ENCODE peak calls at places on chromosome 2, in six cellular contexts. D, F, P, E, L and U are unnamed samples. For H3K27me3, the result is how much of the 10 kb centered on the place peaks cover.

GRCh38 chr2:9102861-9103662 is 99.6 kb upstream of the MBOAT2 start:
- DNase-seq in D (peak), F (no peak), P (peak), E (no peak), L (no peak), U (peak)

GRCh38 chr2:135875491-135876065 is 665 bp downstream of the MCM6 start:
- DNase-seq in D (peak), F (no peak), P (peak), E (peak), L (no peak), U (peak)

GRCh38 chr2:32220445-32220844 is 44.2 kb downstream of the NLRC4 start:
- DNase-seq in D (no peak), F (no peak), P (no peak), E (no peak), L (no peak), U (no peak)

GRCh38 chr2:158699323-158699722 is 95.8 kb upstream of the DAPL1 start:
- DNase-seq in D (no peak), F (no peak), P (no peak), E (no peak), L (no peak), U (no peak)

GRCh38 chr2:149735237-149735958 is 147.8 kb upstream of the MMADHC start:
- DNase-seq in D (peak), F (no peak), P (no peak), E (no peak), L (no peak), U (peak)

GRCh38 chr2:99765919-99766318 is 276.1 kb upstream of the REV1 start:
- DNase-seq in D (no peak), F (no peak), P (no peak), E (no peak), L (no peak), U (peak)

GRCh38 chr2:237423891-237424290 is 9.9 kb upstream of the COL6A3 start:
- DNase-seq in D (no peak), F (no peak), P (no peak), E (no peak), L (no peak), U (no peak)

GRCh38 chr2:26528186-26528585 is 50.3 kb upstream of the OTOF start:
- DNase-seq in D (no peak), F (no peak), P (no peak), E (no peak), L (no peak), U (no peak)

GRCh38 chr2:22382439-22383169 is 1002.4 kb upstream of the KLHL29 start:
- DNase-seq in D (no peak), F (no peak), P (peak), E (no peak), L (no peak), U (no peak)

GRCh38 chr2:179558010-179558911 is 293.6 kb upstream of the SESTD1 start:
- DNase-seq in D (no peak), F (no peak), P (peak), E (no peak), L (no peak), U (no peak)

GRCh38 chr2:36329251-36329650 is 26.3 kb upstream of the CRIM1 start:
- DNase-seq in D (peak), F (no peak), P (no peak), E (no peak), L (no peak), U (no peak)

DNA sequence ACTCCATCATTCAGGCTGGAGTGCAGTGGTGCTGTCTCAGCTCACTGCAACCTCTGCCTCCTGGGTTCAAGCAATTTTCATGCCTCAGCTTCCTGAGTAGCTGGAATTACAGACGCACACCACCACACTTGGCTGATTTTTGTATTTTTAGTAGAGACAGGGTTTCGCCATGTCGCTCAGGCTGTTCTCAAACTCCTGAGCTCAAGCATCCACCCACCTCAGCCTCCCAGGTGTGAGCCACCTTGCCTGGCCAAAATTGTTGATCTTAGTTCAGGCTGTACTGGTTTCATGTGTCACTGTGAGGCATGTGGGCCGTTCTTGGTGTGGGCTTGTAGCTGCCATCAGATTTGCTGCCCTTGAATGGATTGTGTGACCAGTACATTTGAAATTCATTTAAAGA is 18.1 kb downstream of the CD8A start:
- DNase-seq in D (no peak), F (no peak), P (no peak), E (no peak), L (no peak), U (no peak)
- TF ChIP-seq CTCF in D (no peak), F (no peak), P (no peak), E (no peak), L (no peak), U (no peak)

GRCh38 chr2:55923091-55923977 is at the start of gene EFEMP1:
- DNase-seq in D (peak), F (no peak), P (peak), E (peak), L (no peak), U (peak)

GRCh38 chr2:55923978-55924325 is 370 bp upstream of the EFEMP1 start:
- DNase-seq in D (no peak), F (no peak), P (no peak), E (no peak), L (no peak), U (no peak)

GRCh38 chr2:55919574-55919973 is 4.0 kb downstream of the EFEMP1 start:
- DNase-seq in D (no peak), F (no peak), P (no peak), E (no peak), L (no peak), U (no peak)

GRCh38 chr2:55918856-55919255 is 4.7 kb downstream of the EFEMP1 start:
- DNase-seq in D (no peak), F (no peak), P (no peak), E (no peak), L (no peak), U (no peak)

GRCh38 chr2:55922488-55922887 is 1.1 kb downstream of the EFEMP1 start:
- DNase-seq in D (peak), F (no peak), P (peak), E (no peak), L (no peak), U (peak)
- H3K4me3 ChIP-seq in D (peak), F (no peak), P (peak), E (peak), L (peak), U (peak)

GRCh38 chr2:220441404-220441803 is 814.0 kb downstream of the SLC4A3 start:
- DNase-seq in D (no peak), F (no peak), P (no peak), E (no peak), L (no peak), U (no peak)

GRCh38 chr2:220437938-220438337 is 810.5 kb downstream of the SLC4A3 start:
- DNase-seq in D (no peak), F (no peak), P (no peak), E (no peak), L (no peak), U (peak)

GRCh38 chr2:220440731-220441130 is 813.3 kb downstream of the SLC4A3 start:
- DNase-seq in D (no peak), F (no peak), P (no peak), E (no peak), L (no peak), U (no peak)

GRCh38 chr2:220445429-220446105 is 818.1 kb downstream of the SLC4A3 start:
- DNase-seq in D (peak), F (no peak), P (no peak), E (no peak), L (no peak), U (no peak)

DNA sequence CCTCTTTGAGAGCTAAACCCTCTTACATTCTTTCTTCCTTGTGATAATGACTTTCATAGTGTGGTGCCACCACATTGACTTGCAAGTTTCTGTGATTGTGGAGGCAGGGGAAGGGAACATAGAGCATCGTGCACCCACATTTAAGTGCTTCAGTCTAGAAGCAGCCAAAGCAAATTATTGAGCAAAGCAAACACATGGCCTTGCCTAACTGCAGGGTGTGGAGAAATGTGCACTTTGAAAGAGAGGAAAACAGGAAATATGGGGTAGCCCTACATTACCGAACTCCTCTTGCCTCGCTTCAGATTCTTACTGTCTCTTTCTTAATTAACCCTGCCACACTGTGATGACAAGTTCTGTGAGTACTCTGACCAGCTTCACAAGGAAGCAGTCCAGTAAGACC is 814.6 kb downstream of the SLC4A3 start:
- DNase-seq in D (no peak), F (no peak), P (no peak), E (no peak), L (no peak), U (no peak)
- H3K27me3 ChIP-seq in D (under half), F (under half), P (under half), E (under half), L (under half), U (under half)

GRCh38 chr2:17583166-17583565 is 42.7 kb downstream of the VSNL1 start:
- DNase-seq in D (peak), F (no peak), P (no peak), E (no peak), L (no peak), U (peak)
- TF ChIP-seq CTCF in D (no peak), F (no peak), P (no peak), E (no peak), L (no peak), U (no peak)

GRCh38 chr2:200379481-200380120 is 73.1 kb downstream of the SPATS2L start:
- DNase-seq in D (no peak), F (no peak), P (peak), E (no peak), L (no peak), U (peak)
- H3K4me3 ChIP-seq in D (no peak), F (no peak), P (peak), E (no peak), L (peak), U (no peak)

GRCh38 chr2:1511455-1511854 is 98.2 kb downstream of the TPO start:
- DNase-seq in D (no peak), F (no peak), P (no peak), E (peak), L (no peak), U (no peak)

GRCh38 chr2:1512321-1513289 is 99.3 kb downstream of the TPO start:
- DNase-seq in D (no peak), F (no peak), P (no peak), E (peak), L (no peak), U (no peak)

GRCh38 chr2:1510184-1510583 is 96.9 kb downstream of the TPO start:
- DNase-seq in D (no peak), F (no peak), P (no peak), E (peak), L (no peak), U (no peak)

GRCh38 chr2:1505031-1505441 is 91.8 kb downstream of the TPO start:
- DNase-seq in D (no peak), F (no peak), P (no peak), E (no peak), L (no peak), U (no peak)

DNA sequence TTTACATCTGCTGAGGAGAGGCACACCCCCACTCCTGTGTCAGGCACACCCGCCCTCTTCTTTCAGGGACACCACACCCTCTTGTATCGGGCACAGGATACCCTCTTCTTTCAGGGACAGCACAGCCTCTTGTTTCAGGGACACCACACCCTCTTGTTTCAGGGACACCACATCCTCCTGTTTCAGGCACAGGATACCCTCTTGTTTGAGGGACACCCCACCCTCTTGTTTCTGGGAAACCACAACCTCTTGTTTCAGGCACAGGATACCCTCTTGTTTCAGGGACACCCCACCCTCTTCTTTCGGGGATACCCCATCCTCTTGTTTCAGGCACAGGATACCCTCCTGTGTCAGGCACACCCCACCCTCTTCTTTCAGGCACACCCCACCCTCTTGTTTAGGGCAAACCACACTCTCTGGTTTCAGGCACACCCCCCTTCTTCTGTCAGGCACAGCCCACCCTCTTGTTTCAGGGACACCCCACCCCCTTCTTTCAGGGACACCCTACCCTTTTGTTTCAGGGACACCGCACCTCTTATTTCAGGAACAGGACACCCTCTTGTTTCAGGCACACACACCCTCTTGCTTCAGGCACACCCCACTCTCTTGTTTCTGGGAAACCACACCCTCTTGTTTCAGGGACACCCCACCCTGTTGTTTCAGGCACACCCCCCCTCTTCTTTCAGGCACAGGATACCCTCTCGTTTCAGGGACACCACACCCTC is 96.2 kb downstream of the TPO start:
- DNase-seq in D (no peak), F (no peak), P (no peak), E (peak), L (no peak), U (no peak)
- H3K27me3 ChIP-seq in D (under half), F (under half), P (under half), E (under half), L (under half), U (under half)

DNA sequence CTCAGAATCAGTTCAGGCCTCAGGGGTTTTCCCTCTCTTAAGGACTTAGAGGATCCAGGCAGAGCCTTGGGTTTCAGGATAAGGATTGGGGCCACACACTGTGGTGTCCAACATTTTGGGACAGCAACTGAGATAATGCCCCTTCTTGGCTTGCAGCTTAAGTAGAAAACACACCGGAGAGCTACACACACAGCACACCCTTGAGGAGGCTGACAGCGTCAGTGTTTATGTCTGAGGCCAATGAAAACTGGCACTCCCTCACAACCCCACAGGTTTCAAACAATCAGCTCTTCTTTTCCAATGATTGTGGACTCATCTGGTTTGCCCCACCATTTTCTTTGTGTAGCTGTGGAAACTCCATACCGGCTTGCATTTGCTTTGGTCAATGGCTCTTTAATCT is 257.7 kb downstream of the CDCA7 start:
- DNase-seq in D (no peak), F (no peak), P (peak), E (no peak), L (no peak), U (no peak)
- TF ChIP-seq CTCF in D (no peak), F (no peak), P (peak), E (no peak), L (peak), U (no peak)

DNA sequence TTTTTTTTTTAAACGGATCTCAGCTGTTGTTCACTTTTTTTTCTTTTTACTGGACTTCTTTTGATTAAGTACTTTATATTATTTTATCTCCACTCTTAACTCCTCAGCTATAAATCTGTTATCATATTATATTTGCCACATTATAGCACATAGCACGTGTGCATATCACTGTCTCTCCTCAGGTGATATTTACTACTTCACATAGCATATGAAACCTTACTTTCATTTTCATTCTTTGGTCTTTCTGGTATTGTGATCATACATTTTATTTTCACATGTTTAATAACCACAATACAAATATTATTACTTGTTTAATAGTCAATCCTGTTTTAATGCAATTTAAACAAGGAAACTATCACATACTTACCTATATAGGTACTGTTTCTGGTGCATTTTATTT is 993.1 kb upstream of the TMEFF2 start:
- DNase-seq in D (no peak), F (no peak), P (no peak), E (no peak), L (no peak), U (no peak)
- H3K4me3 ChIP-seq in D (no peak), F (no peak), P (no peak), E (no peak), L (no peak), U (no peak)

DNA sequence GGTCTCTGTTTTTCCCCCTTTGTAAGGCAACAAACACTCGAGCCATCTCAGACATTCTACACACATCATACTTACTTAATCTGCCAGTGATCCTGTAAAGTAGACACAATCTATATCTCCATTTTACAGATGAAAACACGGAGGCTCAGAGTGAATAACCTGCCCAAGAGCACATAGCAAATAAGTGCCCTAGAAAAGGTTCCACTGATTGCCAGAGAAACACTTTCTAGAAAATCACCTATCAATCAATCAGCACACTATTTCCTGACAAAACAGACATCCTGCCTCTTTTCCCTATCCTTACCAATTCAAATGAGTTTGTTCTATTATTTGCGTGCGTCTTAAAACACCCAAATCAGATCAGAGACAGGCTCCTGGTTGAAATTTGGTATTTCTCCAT is 23.9 kb downstream of the SLC66A3 start:
- DNase-seq in D (no peak), F (no peak), P (no peak), E (no peak), L (no peak), U (no peak)
- H3K27me3 ChIP-seq in D (under half), F (under half), P (under half), E (under half), L (under half), U (under half)